ENCODE peak calls at places on chromosomes 11 and 22, in eight cellular contexts. F is cardiac muscle cell; K is sciatic nerve; G is stomach; Q is stimulated activated CD8-positive, alpha-beta memory T cell treated with anti-CD3 and anti-CD28 coated beads, Interleukin-7, amount 100 ng/mL, for 1 hour; I is myocyte; B is GM23338; O is SW480. U is an unnamed sample.

GRCh38 chr22:50735739-50736030 is 2.3 kb upstream of the ACR start:
- DNase-seq in G (no peak), O (no peak), I (no peak), F (no peak), K (no peak), Q (no peak), B (no peak), U (no peak)

GRCh38 chr11:36451681-36452080 is 58.4 kb downstream of the TRAF6 start:
- DNase-seq in F (no peak), K (no peak), G (no peak), B (no peak), I (no peak), O (no peak), Q (no peak), U (no peak)

GRCh38 chr11:119029340-119030028 is 1.2 kb downstream of the SLC37A4 start:
- DNase-seq in G (peak), O (no peak), K (no peak), Q (no peak), I (no peak), B (no peak), F (peak), U (peak)

GRCh38 chr22:41934284-41935014 is 7.8 kb upstream of the TNFRSF13C start:
- DNase-seq in B (no peak), K (no peak), O (no peak), Q (no peak), F (no peak), I (no peak), G (no peak), U (no peak)

GRCh38 chr11:96748639-96749370 is 359.0 kb downstream of the JRKL start:
- DNase-seq in B (no peak), Q (no peak), I (peak), K (no peak), G (no peak), O (no peak), F (peak), U (no peak)

GRCh38 chr11:2694995-2695939 is 4.5 kb downstream of the KCNQ1OT1 start:
- DNase-seq in G (no peak), O (no peak), I (no peak), B (no peak), K (no peak), Q (no peak), F (no peak), U (no peak)

GRCh38 chr11:103927535-103927934 is 108.9 kb upstream of the DDI1 start:
- DNase-seq in G (no peak), I (no peak), O (no peak), F (peak), K (no peak), B (peak), Q (no peak), U (peak)

GRCh38 chr22:17396531-17396930 is 27.3 kb downstream of the CECR2 start:
- DNase-seq in G (no peak), O (peak), K (no peak), F (no peak), I (no peak), Q (no peak), B (no peak), U (no peak)

GRCh38 chr11:118076754-118077281 is at the start of gene TMPRSS4:
- DNase-seq in B (peak), Q (no peak), I (no peak), O (peak), G (peak), F (no peak), K (no peak), U (no peak)

GRCh38 chr11:78809931-78810481 is 235.3 kb upstream of the NARS2 start:
- DNase-seq in F (no peak), Q (no peak), G (no peak), B (no peak), K (no peak), I (no peak), O (no peak), U (no peak)

GRCh38 chr22:44546686-44547310 is 48.8 kb upstream of the RTL6 start:
- DNase-seq in K (no peak), O (no peak), Q (no peak), G (no peak), B (no peak), I (no peak), F (no peak), U (no peak)

U was measured in ACHN.